ENCODE peak calls at places on chromosomes 12 and 14, in four cellular contexts. J, C, A and L are unnamed samples.

GRCh38 chr14:103385994-103386491 is 828 bp downstream of the MARK3 start:
- DNase-seq in J (no peak), C (peak), A (no peak), L (no peak)

GRCh38 chr14:104090071-104090748 is 4.7 kb downstream of the ASPG start:
- DNase-seq in J (no peak), C (peak), A (no peak), L (no peak)

GRCh38 chr14:49505026-49505766 is 81.0 kb downstream of the RPS29 start:
- DNase-seq in J (no peak), C (no peak), A (no peak), L (no peak)

GRCh38 chr12:52190860-52191729 is 719 bp downstream of the KRT80 start:
- DNase-seq in J (no peak), C (no peak), A (no peak), L (no peak)

GRCh38 chr12:98901189-98901588 is 256.1 kb downstream of the APAF1 start:
- DNase-seq in J (no peak), C (no peak), A (no peak), L (no peak)

GRCh38 chr12:10397311-10397710 is 7.5 kb upstream of the KLRK1 start:
- DNase-seq in J (no peak), C (no peak), A (no peak), L (no peak)

GRCh38 chr14:73786632-73786941 is 65.0 kb upstream of the PTGR2 start:
- DNase-seq in J (no peak), C (peak), A (peak), L (no peak)

GRCh38 chr12:62673027-62673815 is 206.6 kb downstream of the MON2 start:
- DNase-seq in J (no peak), C (no peak), A (no peak), L (no peak)

GRCh38 chr14:67079836-67080235 is 109.4 kb upstream of the GARIN2 start:
- DNase-seq in J (no peak), C (no peak), A (no peak), L (no peak)

GRCh38 chr12:68267892-68268396 is 14.5 kb upstream of the IL22 start:
- DNase-seq in J (no peak), C (no peak), A (peak), L (no peak)

GRCh38 chr14:61478971-61479473 is 157.6 kb downstream of the PRKCH start:
- DNase-seq in J (no peak), C (no peak), A (no peak), L (no peak)

GRCh38 chr14:26702721-26703250 is 105.0 kb upstream of the NOVA1 start:
- DNase-seq in J (no peak), C (no peak), A (peak), L (no peak)

GRCh38 chr12:107405436-107405835 is 280.2 kb upstream of the PWP1 start:
- DNase-seq in J (no peak), C (no peak), A (no peak), L (no peak)

GRCh38 chr14:102775855-102776760 is 1.1 kb upstream of the TRAF3 start:
- DNase-seq in J (no peak), C (peak), A (peak), L (no peak)

GRCh38 chr14:45057881-45058364 is 26.0 kb upstream of the PRPF39 start:
- DNase-seq in J (no peak), C (no peak), A (peak), L (no peak)

GRCh38 chr12:23202746-23203145 is 577.8 kb downstream of the ETNK1 start:
- DNase-seq in J (no peak), C (no peak), A (no peak), L (no peak)

GRCh38 chr14:55097894-55098560 is 31.0 kb upstream of the LGALS3 start:
- DNase-seq in J (no peak), C (no peak), A (no peak), L (no peak)

GRCh38 chr12:54658306-54659264 is 10.4 kb upstream of the DCD start:
- DNase-seq in J (no peak), C (no peak), A (no peak), L (no peak)

GRCh38 chr14:96287856-96288255 is 31.8 kb downstream of the BDKRB1 start:
- DNase-seq in J (no peak), C (no peak), A (no peak), L (no peak)

GRCh38 chr14:99706121-99706900 is 22.2 kb downstream of the CYP46A1 start:
- DNase-seq in J (no peak), C (no peak), A (no peak), L (no peak)

GRCh38 chr12:19288603-19289244 is 150.6 kb upstream of the AEBP2 start:
- DNase-seq in J (no peak), C (no peak), A (peak), L (no peak)

GRCh38 chr12:27429606-27430005 is 16.9 kb upstream of the SMCO2 start:
- DNase-seq in J (no peak), C (no peak), A (peak), L (no peak)

GRCh38 chr14:24207625-24208024 is 2.1 kb downstream of the TSSK4 start:
- DNase-seq in J (no peak), C (no peak), A (no peak), L (no peak)

GRCh38 chr12:53220857-53221202 is 11.2 kb downstream of the RARG start:
- DNase-seq in J (peak), C (peak), A (peak), L (peak)

GRCh38 chr12:47941475-47942326 is 21.7 kb upstream of the TMEM106C start:
- DNase-seq in J (no peak), C (no peak), A (no peak), L (no peak)

GRCh38 chr12:2856901-2857495 is at the start of gene TEX52:
- DNase-seq in J (no peak), C (no peak), A (no peak), L (no peak)

GRCh38 chr12:111367661-111368221 is 1.2 kb downstream of the PHETA1 start:
- DNase-seq in J (no peak), C (peak), A (peak), L (no peak)

GRCh38 chr12:52600941-52601481 is at the start of gene KRT72:
- DNase-seq in J (no peak), C (no peak), A (no peak), L (no peak)

GRCh38 chr12:107429006-107429698 is 256.4 kb upstream of the PWP1 start:
- DNase-seq in J (no peak), C (no peak), A (no peak), L (no peak)

DNA sequence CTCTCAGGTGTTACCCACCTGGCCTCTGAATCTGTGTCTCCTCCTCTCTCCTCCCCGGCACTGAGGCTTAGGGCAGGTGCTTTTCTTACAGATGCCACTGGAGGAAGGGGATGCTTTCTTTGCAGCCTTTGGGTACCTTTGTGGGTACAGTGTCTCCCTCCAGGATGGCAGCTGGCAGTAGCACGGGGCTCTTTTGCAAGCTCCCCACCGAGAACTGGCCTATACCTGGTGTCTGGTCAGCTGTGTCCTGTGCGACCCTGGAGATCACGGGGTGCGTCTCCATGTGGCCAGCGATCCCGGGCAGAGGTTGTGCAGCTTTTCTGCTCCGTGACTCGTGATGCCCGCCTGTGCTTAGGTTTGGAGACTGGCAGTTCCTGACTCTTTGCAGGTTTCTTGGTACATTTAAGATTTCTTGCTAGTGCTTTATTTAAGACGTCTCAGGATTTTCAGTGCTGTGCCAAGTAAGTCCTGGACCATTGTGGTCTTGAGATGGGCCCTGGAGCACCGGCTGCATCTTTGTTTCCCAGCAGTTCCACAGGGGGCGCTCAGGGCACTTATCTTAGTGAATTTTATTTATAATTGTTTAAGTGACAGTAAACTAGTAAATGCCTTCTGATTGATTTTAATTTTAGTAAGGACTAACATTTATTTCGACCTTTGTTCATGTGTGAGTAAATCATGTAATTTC is 68.9 kb downstream of the DDX51 start:
- DNase-seq in J (no peak), C (no peak), A (no peak), L (no peak)
- TF ChIP-seq CTCF in J (no peak), C (no peak), A (no peak), L (peak)

GRCh38 chr12:13347241-13348043 is 150.9 kb downstream of the EMP1 start:
- DNase-seq in J (no peak), C (no peak), A (peak), L (no peak)
- TF ChIP-seq CTCF in J (no peak), C (no peak), A (no peak), L (no peak)

GRCh38 chr12:3869860-3870259 is 3.3 kb downstream of the PARP11 start:
- DNase-seq in J (no peak), C (no peak), A (no peak), L (no peak)
- TF ChIP-seq CTCF in J (no peak), C (no peak), A (no peak), L (no peak)

GRCh38 chr12:132373967-132374820 is 44.8 kb upstream of the GALNT9 start:
- DNase-seq in J (no peak), C (peak), A (peak), L (no peak)
- TF ChIP-seq CTCF in J (no peak), C (no peak), A (peak), L (peak)

GRCh38 chr12:51028811-51029146 is 2.6 kb upstream of the SLC11A2 start:
- DNase-seq in J (no peak), C (no peak), A (no peak), L (no peak)

GRCh38 chr12:51033457-51034089 is 7.4 kb upstream of the SLC11A2 start:
- DNase-seq in J (no peak), C (no peak), A (no peak), L (no peak)

GRCh38 chr12:51028126-51028810 is 2.1 kb upstream of the SLC11A2 start:
- DNase-seq in J (no peak), C (no peak), A (peak), L (no peak)

GRCh38 chr12:51036165-51036765 is 10.1 kb upstream of the SLC11A2 start:
- DNase-seq in J (no peak), C (no peak), A (no peak), L (no peak)

GRCh38 chr12:51033048-51033447 is 6.9 kb upstream of the SLC11A2 start:
- DNase-seq in J (no peak), C (no peak), A (no peak), L (no peak)
- TF ChIP-seq CTCF in J (no peak), C (no peak), A (no peak), L (no peak)

DNA sequence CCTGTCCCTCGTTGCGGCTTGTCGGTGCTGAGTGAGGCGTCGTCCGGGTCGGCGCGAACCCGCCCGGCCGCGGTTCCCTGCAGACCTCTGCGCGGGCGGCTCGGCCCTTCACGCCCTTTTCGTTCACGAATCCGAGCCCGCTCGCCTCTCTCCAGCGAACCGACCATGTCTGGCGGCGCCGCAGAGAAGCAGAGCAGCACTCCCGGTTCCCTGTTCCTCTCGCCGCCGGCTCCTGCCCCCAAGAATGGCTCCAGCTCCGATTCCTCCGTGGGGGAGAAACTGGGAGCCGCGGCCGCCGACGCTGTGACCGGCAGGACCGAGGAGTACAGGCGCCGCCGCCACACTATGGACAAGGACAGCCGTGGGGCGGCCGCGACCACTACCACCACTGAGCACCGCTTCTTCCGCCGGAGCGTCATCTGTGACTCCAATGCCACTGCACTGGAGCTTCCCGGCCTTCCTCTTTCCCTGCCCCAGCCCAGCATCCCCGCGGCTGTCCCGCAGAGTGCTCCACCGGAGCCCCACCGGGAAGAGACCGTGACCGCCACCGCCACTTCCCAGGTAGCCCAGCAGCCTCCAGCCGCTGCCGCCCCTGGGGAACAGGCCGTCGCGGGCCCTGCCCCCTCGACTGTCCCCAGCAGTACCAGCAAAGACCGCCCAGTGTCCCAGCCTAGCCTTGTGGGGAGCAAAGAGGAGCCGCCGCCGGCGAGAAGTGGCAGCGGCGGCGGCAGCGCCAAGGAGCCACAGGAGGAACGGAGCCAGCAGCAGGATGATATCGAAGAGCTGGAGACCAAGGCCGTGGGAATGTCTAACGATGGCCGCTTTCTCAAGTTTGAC is 1.2 kb downstream of the WNK1 start:
- DNase-seq in J (peak), C (peak), A (peak), L (no peak)
- TF ChIP-seq CTCF in J (no peak), C (no peak), A (no peak), L (no peak)

DNA sequence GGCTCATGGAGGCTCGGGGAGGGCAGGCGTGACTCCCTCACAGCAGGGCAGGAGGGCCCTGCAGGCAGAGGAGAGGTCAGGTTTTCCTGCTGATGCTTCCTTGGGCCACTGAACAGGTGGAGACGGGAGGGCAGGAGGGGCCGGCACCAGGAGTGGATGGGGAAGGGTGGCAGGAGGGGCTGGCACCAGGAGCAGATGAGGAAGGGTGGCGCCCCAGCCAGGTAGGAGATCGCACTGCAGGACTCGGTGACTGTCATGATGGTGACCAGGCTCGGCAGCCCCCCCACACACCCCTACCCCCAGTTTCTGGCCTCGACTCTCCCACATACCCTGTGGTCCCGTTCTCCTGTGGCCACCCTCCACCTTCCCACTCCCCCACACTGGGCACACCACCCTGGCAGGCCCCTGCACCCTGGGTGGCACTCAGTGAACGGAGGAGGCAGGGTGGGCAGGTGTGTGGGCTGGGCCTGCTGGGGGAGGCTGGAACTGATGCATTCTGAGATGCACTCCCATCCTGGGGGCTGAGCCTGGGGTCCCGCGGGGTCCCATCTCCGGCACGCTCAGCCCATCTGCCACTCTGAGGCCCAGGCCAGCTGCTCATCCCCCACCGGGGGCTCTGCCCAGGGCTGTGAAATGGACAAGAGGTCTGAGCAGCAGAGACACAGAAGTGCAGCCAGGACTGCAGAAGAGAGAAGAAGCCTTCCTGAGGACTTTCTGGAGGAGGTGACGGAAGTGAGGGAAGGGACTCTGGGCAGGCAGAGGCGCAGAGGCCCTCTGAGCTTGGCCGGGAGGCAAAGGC is 2.8 kb downstream of the NUDT14 start:
- DNase-seq in J (no peak), C (no peak), A (no peak), L (no peak)
- TF ChIP-seq CTCF in J (no peak), C (no peak), A (no peak), L (no peak)